ENCODE peak calls at places on chromosomes 7 and 10, in six cellular contexts. X, K, Q, P, O and M are unnamed samples.

GRCh38 chr10:14322531-14322930 is 8.2 kb downstream of the FRMD4A start:
- DNase-seq in X (no peak), K (no peak), Q (no peak), P (no peak), O (no peak), M (no peak)

GRCh38 chr7:31955021-31955420 is 115.2 kb downstream of the PDE1C start:
- DNase-seq in X (no peak), K (no peak), Q (no peak), P (no peak), O (no peak), M (no peak)

GRCh38 chr10:79316671-79317431 is 30.4 kb upstream of the PPIF start:
- DNase-seq in X (peak), K (no peak), Q (no peak), P (peak), O (no peak), M (peak)

GRCh38 chr10:12849351-12850181 is 151.9 kb downstream of the CCDC3 start:
- DNase-seq in X (no peak), K (no peak), Q (no peak), P (no peak), O (no peak), M (no peak)

GRCh38 chr10:119597405-119598186 is 832 bp upstream of the TIAL1 start:
- DNase-seq in X (peak), K (no peak), Q (no peak), P (peak), O (no peak), M (no peak)

GRCh38 chr7:128036226-128036940 is 5.1 kb upstream of the LRRC4 start:
- DNase-seq in X (no peak), K (no peak), Q (no peak), P (peak), O (no peak), M (no peak)

GRCh38 chr7:27175005-27175625 is 995 bp upstream of the HOXA10 start:
- DNase-seq in X (no peak), K (peak), Q (no peak), P (no peak), O (no peak), M (no peak)

GRCh38 chr10:113347508-113347907 is 205.3 kb upstream of the HABP2 start:
- DNase-seq in X (no peak), K (no peak), Q (no peak), P (no peak), O (no peak), M (no peak)